ENCODE peak calls at places on chromosome 7, in seven cellular contexts. One of them, this sample, is unnamed.

GRCh38 chr7:57414415-57414814 is 35.6 kb upstream of the ZNF716 start:
- DNase-seq in stimulated activated CD4-positive, alpha-beta T cell treated with anti-CD3 and anti-CD28 coated beads, TNF-alpha, amount 100 ng/mL, for 24 hours: no peak
- DNase-seq in left cardiac atrium: no peak
- DNase-seq in memory B cell: no peak
- DNase-seq in neuronal stem cell: no peak
- DNase-seq in cardiac muscle cell: no peak
- DNase-seq in iris pigment epithelial cell: no peak
- DNase-seq in this sample: no peak

GRCh38 chr7:52498319-52498718 is 537.1 kb upstream of the POM121L12 start:
- DNase-seq in stimulated activated CD4-positive, alpha-beta T cell treated with anti-CD3 and anti-CD28 coated beads, TNF-alpha, amount 100 ng/mL, for 24 hours: no peak
- DNase-seq in left cardiac atrium: no peak
- DNase-seq in memory B cell: no peak
- DNase-seq in neuronal stem cell: no peak
- DNase-seq in cardiac muscle cell: no peak
- DNase-seq in iris pigment epithelial cell: no peak
- DNase-seq in this sample: no peak

GRCh38 chr7:18760046-18760445 is 264.5 kb downstream of the HDAC9 start:
- DNase-seq in stimulated activated CD4-positive, alpha-beta T cell treated with anti-CD3 and anti-CD28 coated beads, TNF-alpha, amount 100 ng/mL, for 24 hours: no peak
- DNase-seq in left cardiac atrium: no peak
- DNase-seq in memory B cell: no peak
- DNase-seq in neuronal stem cell: no peak
- DNase-seq in cardiac muscle cell: no peak
- DNase-seq in iris pigment epithelial cell: no peak
- DNase-seq in this sample: no peak

GRCh38 chr7:86116-86515 is 106.3 kb upstream of the FAM20C start:
- DNase-seq in stimulated activated CD4-positive, alpha-beta T cell treated with anti-CD3 and anti-CD28 coated beads, TNF-alpha, amount 100 ng/mL, for 24 hours: no peak
- DNase-seq in left cardiac atrium: no peak
- DNase-seq in memory B cell: no peak
- DNase-seq in neuronal stem cell: no peak
- DNase-seq in cardiac muscle cell: no peak
- DNase-seq in iris pigment epithelial cell: no peak
- DNase-seq in this sample: no peak

GRCh38 chr7:16084370-16084769 is 337.0 kb downstream of the CRPPA start:
- DNase-seq in stimulated activated CD4-positive, alpha-beta T cell treated with anti-CD3 and anti-CD28 coated beads, TNF-alpha, amount 100 ng/mL, for 24 hours: no peak
- DNase-seq in left cardiac atrium: no peak
- DNase-seq in memory B cell: no peak
- DNase-seq in neuronal stem cell: no peak
- DNase-seq in cardiac muscle cell: peak
- DNase-seq in iris pigment epithelial cell: peak
- DNase-seq in this sample: peak

GRCh38 chr7:48337012-48337621 is 165.9 kb downstream of the ABCA13 start:
- DNase-seq in stimulated activated CD4-positive, alpha-beta T cell treated with anti-CD3 and anti-CD28 coated beads, TNF-alpha, amount 100 ng/mL, for 24 hours: no peak
- DNase-seq in left cardiac atrium: no peak
- DNase-seq in memory B cell: no peak
- DNase-seq in neuronal stem cell: peak
- DNase-seq in cardiac muscle cell: peak
- DNase-seq in iris pigment epithelial cell: peak
- DNase-seq in this sample: peak

GRCh38 chr7:112183266-112183665 is 22.9 kb downstream of the DOCK4 start:
- DNase-seq in stimulated activated CD4-positive, alpha-beta T cell treated with anti-CD3 and anti-CD28 coated beads, TNF-alpha, amount 100 ng/mL, for 24 hours: no peak
- DNase-seq in left cardiac atrium: no peak
- DNase-seq in memory B cell: no peak
- DNase-seq in neuronal stem cell: no peak
- DNase-seq in cardiac muscle cell: no peak
- DNase-seq in iris pigment epithelial cell: no peak
- DNase-seq in this sample: no peak

GRCh38 chr7:152313879-152314604 is 121.8 kb downstream of the KMT2C start:
- DNase-seq in stimulated activated CD4-positive, alpha-beta T cell treated with anti-CD3 and anti-CD28 coated beads, TNF-alpha, amount 100 ng/mL, for 24 hours: no peak
- DNase-seq in left cardiac atrium: no peak
- DNase-seq in memory B cell: no peak
- DNase-seq in neuronal stem cell: no peak
- DNase-seq in cardiac muscle cell: peak
- DNase-seq in iris pigment epithelial cell: peak
- DNase-seq in this sample: peak

GRCh38 chr7:92987095-92987494 is 130.7 kb downstream of the SAMD9 start:
- DNase-seq in stimulated activated CD4-positive, alpha-beta T cell treated with anti-CD3 and anti-CD28 coated beads, TNF-alpha, amount 100 ng/mL, for 24 hours: no peak
- DNase-seq in left cardiac atrium: no peak
- DNase-seq in memory B cell: no peak
- DNase-seq in neuronal stem cell: no peak
- DNase-seq in cardiac muscle cell: peak
- DNase-seq in iris pigment epithelial cell: peak
- DNase-seq in this sample: peak